ENCODE peak calls at places on chromosome 10, in four cellular contexts. Q, T, F and D are unnamed samples.

GRCh38 chr10:35447693-35448407 is 111.5 kb downstream of the CCNY start:
- DNase-seq in Q (no peak), T (no peak), F (no peak), D (no peak)

GRCh38 chr10:3516626-3517255 is 268.3 kb downstream of the KLF6 start:
- DNase-seq in Q (no peak), T (no peak), F (no peak), D (no peak)

GRCh38 chr10:5284311-5285057 is 80.3 kb upstream of the UCN3 start:
- DNase-seq in Q (no peak), T (no peak), F (no peak), D (no peak)

GRCh38 chr10:122999347-122999746 is 9.2 kb downstream of the IKZF5 start:
- DNase-seq in Q (no peak), T (no peak), F (no peak), D (no peak)

GRCh38 chr10:78359641-78360091 is 326.0 kb downstream of the RPS24 start:
- DNase-seq in Q (peak; percentile 70), T (peak; percentile 40), F (no peak), D (no peak)

GRCh38 chr10:92419740-92420553 is 129.0 kb downstream of the MARCHF5 start:
- DNase-seq in Q (peak; percentile 42), T (no peak), F (peak; percentile 67), D (no peak)

GRCh38 chr10:84542552-84542951 is 214.2 kb downstream of the CCSER2 start:
- DNase-seq in Q (no peak), T (no peak), F (no peak), D (no peak)

GRCh38 chr10:132931258-132931657 is 11.1 kb downstream of the CFAP46 start:
- DNase-seq in Q (no peak), T (peak; percentile 32), F (no peak), D (no peak)

GRCh38 chr10:79070091-79070610 is 1.4 kb downstream of the ZMIZ1 start:
- DNase-seq in Q (peak; percentile 66), T (peak; percentile 60), F (peak; percentile 83), D (peak; percentile 82)

GRCh38 chr10:75982611-75983369 is 551.4 kb downstream of the LRMDA start:
- DNase-seq in Q (peak; percentile 37), T (no peak), F (peak; percentile 76), D (no peak)

GRCh38 chr10:47452495-47453434 is 31.1 kb downstream of the ANXA8 start:
- DNase-seq in Q (peak; percentile 12), T (peak; percentile 32), F (no peak), D (peak; percentile 64)

GRCh38 chr10:42934842-42935241 is 142.0 kb upstream of the RET start:
- DNase-seq in Q (no peak), T (no peak), F (no peak), D (no peak)

GRCh38 chr10:42934351-42934811 is 142.5 kb upstream of the RET start:
- DNase-seq in Q (no peak), T (no peak), F (peak; percentile 54), D (no peak)

GRCh38 chr10:42932116-42932515 is 144.8 kb upstream of the RET start:
- DNase-seq in Q (no peak), T (no peak), F (no peak), D (no peak)

GRCh38 chr10:42933454-42934340 is 143.2 kb upstream of the RET start:
- DNase-seq in Q (peak; percentile 44), T (no peak), F (peak; percentile 69), D (no peak)

GRCh38 chr10:42932735-42933453 is 144.0 kb upstream of the RET start:
- DNase-seq in Q (peak; percentile 28), T (no peak), F (no peak), D (no peak)
- H3K27ac ChIP-seq in Q (no peak overlapping the region), T (no peak overlapping the region), F (no peak overlapping the region), D (no peak overlapping the region)

GRCh38 chr10:108039821-108040584 is 875.5 kb upstream of the SORCS1 start:
- DNase-seq in Q (no peak), T (no peak), F (no peak), D (no peak)

GRCh38 chr10:108034808-108035207 is 870.3 kb upstream of the SORCS1 start:
- DNase-seq in Q (no peak), T (no peak), F (no peak), D (no peak)

GRCh38 chr10:108031505-108031904 is 867.0 kb upstream of the SORCS1 start:
- DNase-seq in Q (no peak), T (no peak), F (no peak), D (no peak)

GRCh38 chr10:108037061-108037460 is 872.6 kb upstream of the SORCS1 start:
- DNase-seq in Q (no peak), T (no peak), F (no peak), D (no peak)

DNA sequence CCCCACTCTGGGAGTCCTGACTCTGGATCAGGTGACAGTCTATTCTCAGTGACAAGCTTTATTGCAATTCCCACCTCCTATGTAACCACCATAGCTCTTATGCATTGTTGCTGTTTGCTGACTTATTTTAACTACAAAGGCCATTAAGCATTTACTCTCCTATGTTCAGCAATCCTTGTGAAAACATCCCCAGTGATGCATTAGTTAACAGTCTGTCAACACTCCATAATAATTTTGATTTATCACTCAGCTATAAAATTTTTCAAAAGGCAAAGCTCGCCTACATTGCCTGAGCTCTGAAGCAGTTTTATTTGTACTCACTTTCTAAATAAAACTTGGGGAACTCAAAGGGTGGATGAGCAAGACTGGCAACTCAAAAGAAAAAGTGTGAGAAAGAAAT is 871.8 kb upstream of the SORCS1 start:
- DNase-seq in Q (no peak), T (no peak), F (no peak), D (no peak)
- H3K27ac ChIP-seq in Q (no peak overlapping the region), T (no peak overlapping the region), F (no peak overlapping the region), D (no peak overlapping the region)

GRCh38 chr10:17062493-17063487 is 66.8 kb downstream of the CUBN start:
- DNase-seq in Q (peak; percentile 81), T (no peak), F (peak; percentile 69), D (peak; percentile 83)

GRCh38 chr10:17061418-17061817 is 68.2 kb downstream of the CUBN start:
- DNase-seq in Q (no peak), T (no peak), F (no peak), D (no peak)

GRCh38 chr10:17060289-17060688 is 69.3 kb downstream of the CUBN start:
- DNase-seq in Q (no peak), T (no peak), F (no peak), D (no peak)

GRCh38 chr10:17064435-17064834 is 65.2 kb downstream of the CUBN start:
- DNase-seq in Q (no peak), T (no peak), F (no peak), D (no peak)

DNA sequence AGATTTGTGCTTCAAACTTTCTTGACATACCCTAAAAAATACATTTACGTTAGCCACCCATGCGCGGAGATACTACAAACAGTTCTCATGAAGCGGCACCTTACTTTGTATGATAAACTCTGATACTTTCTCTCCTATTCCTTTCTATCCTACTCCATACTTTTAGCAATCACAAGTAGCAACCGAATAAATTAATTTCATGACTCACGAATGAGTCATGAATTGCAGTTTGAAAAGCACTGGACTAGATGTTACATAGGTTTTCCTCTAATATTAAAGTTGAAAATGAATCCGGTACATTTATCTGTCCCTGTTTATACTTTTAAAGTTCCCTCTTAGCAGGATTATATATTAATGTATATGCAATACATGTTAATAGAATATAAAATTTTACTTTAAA is 67.6 kb downstream of the CUBN start:
- DNase-seq in Q (no peak), T (no peak), F (no peak), D (no peak)
- H3K27ac ChIP-seq in Q (peak overlapping the region; percentile 88), T (no peak overlapping the region), F (no peak overlapping the region), D (peak overlapping the region; percentile 73)

GRCh38 chr10:65265451-65265954 is 1660.3 kb upstream of the LRRTM3 start:
- DNase-seq in Q (no peak), T (no peak), F (no peak), D (no peak)
- H3K27ac ChIP-seq in Q (no peak overlapping the region), T (no peak overlapping the region), F (no peak overlapping the region), D (no peak overlapping the region)